ENCODE peak calls at places on chromosomes 5 and 9, in eight cellular contexts. One of them, this sample, is unnamed.

GRCh38 chr9:25891534-25891933 is 213.3 kb upstream of the TUSC1 start:
- DNase-seq in Caki2: no peak
- DNase-seq in HEK293T: no peak
- DNase-seq in RPMI7951: peak
- DNase-seq in NCI-H1105 treated with DMSO at 0.1 percent for 48 hours: no peak
- DNase-seq in Calu3: no peak
- DNase-seq in SW 1271: no peak
- DNase-seq in NCI-H460: no peak
- DNase-seq in this sample: no peak

GRCh38 chr9:2465921-2466460 is 155.6 kb upstream of the VLDLR start:
- DNase-seq in Caki2: peak
- DNase-seq in HEK293T: peak
- DNase-seq in RPMI7951: no peak
- DNase-seq in NCI-H1105 treated with DMSO at 0.1 percent for 48 hours: no peak
- DNase-seq in Calu3: peak
- DNase-seq in SW 1271: no peak
- DNase-seq in NCI-H460: peak
- DNase-seq in this sample: no peak

GRCh38 chr9:17453751-17454150 is 125.1 kb upstream of the SH3GL2 start:
- DNase-seq in Caki2: no peak
- DNase-seq in HEK293T: no peak
- DNase-seq in RPMI7951: peak
- DNase-seq in NCI-H1105 treated with DMSO at 0.1 percent for 48 hours: no peak
- DNase-seq in Calu3: no peak
- DNase-seq in SW 1271: no peak
- DNase-seq in NCI-H460: no peak
- DNase-seq in this sample: no peak

GRCh38 chr9:92135576-92135975 is 20.4 kb upstream of the SPTLC1 start:
- DNase-seq in Caki2: no peak
- DNase-seq in HEK293T: no peak
- DNase-seq in RPMI7951: no peak
- DNase-seq in NCI-H1105 treated with DMSO at 0.1 percent for 48 hours: no peak
- DNase-seq in Calu3: no peak
- DNase-seq in SW 1271: no peak
- DNase-seq in NCI-H460: no peak
- DNase-seq in this sample: no peak

GRCh38 chr9:88197016-88197415 is 58.7 kb upstream of the SPATA31C2 start:
- DNase-seq in Caki2: no peak
- DNase-seq in HEK293T: no peak
- DNase-seq in RPMI7951: peak
- DNase-seq in NCI-H1105 treated with DMSO at 0.1 percent for 48 hours: no peak
- DNase-seq in Calu3: no peak
- DNase-seq in SW 1271: no peak
- DNase-seq in NCI-H460: no peak
- DNase-seq in this sample: no peak

GRCh38 chr5:73314395-73315195 is 134.0 kb downstream of the FOXD1 start:
- DNase-seq in Caki2: no peak
- DNase-seq in HEK293T: no peak
- DNase-seq in RPMI7951: no peak
- DNase-seq in NCI-H1105 treated with DMSO at 0.1 percent for 48 hours: no peak
- DNase-seq in Calu3: no peak
- DNase-seq in SW 1271: no peak
- DNase-seq in NCI-H460: no peak
- DNase-seq in this sample: no peak

GRCh38 chr9:129109504-129109903 is 1.1 kb downstream of the CRAT start:
- DNase-seq in Caki2: no peak
- DNase-seq in HEK293T: peak
- DNase-seq in RPMI7951: peak
- DNase-seq in NCI-H1105 treated with DMSO at 0.1 percent for 48 hours: no peak
- DNase-seq in Calu3: no peak
- DNase-seq in SW 1271: no peak
- DNase-seq in NCI-H460: no peak
- DNase-seq in this sample: no peak

GRCh38 chr5:160049099-160049498 is 40.2 kb downstream of the TTC1 start:
- DNase-seq in Caki2: no peak
- DNase-seq in HEK293T: no peak
- DNase-seq in RPMI7951: no peak
- DNase-seq in NCI-H1105 treated with DMSO at 0.1 percent for 48 hours: no peak
- DNase-seq in Calu3: no peak
- DNase-seq in SW 1271: no peak
- DNase-seq in NCI-H460: no peak
- DNase-seq in this sample: no peak

GRCh38 chr9:111940697-111941096 is 44.1 kb downstream of the UGCG start:
- DNase-seq in Caki2: no peak
- DNase-seq in HEK293T: no peak
- DNase-seq in RPMI7951: no peak
- DNase-seq in NCI-H1105 treated with DMSO at 0.1 percent for 48 hours: no peak
- DNase-seq in Calu3: no peak
- DNase-seq in SW 1271: no peak
- DNase-seq in NCI-H460: no peak
- DNase-seq in this sample: no peak

GRCh38 chr5:14859980-14860379 is 11.6 kb downstream of the ANKH start:
- DNase-seq in Caki2: no peak
- DNase-seq in HEK293T: no peak
- DNase-seq in RPMI7951: no peak
- DNase-seq in NCI-H1105 treated with DMSO at 0.1 percent for 48 hours: no peak
- DNase-seq in Calu3: no peak
- DNase-seq in SW 1271: no peak
- DNase-seq in NCI-H460: no peak
- DNase-seq in this sample: no peak

This sample was measured in vagina.